ENCODE peak calls at places on chromosomes 3 and 15, in nine cellular contexts. One of them, this sample, is unnamed.

GRCh38 chr3:50624634-50625033 is 7.7 kb downstream of the MAPKAPK3 start:
- DNase-seq in bronchial epithelial cell: peak; percentile 78
- DNase-seq in CD8-positive, alpha-beta memory T cell: no peak
- DNase-seq in HAP-1: no peak
- DNase-seq in tibial nerve: no peak
- DNase-seq in gastrocnemius medialis: no peak
- DNase-seq in kidney: no peak
- DNase-seq in IMR-90: no peak
- DNase-seq in HCT116: no peak
- DNase-seq in this sample: no peak

GRCh38 chr15:79091204-79091867 is 756 bp upstream of the RASGRF1 start:
- DNase-seq in bronchial epithelial cell: no peak
- DNase-seq in HAP-1: no peak
- DNase-seq in gastrocnemius medialis: no peak
- DNase-seq in kidney: no peak
- DNase-seq in CD8-positive, alpha-beta memory T cell: no peak
- DNase-seq in tibial nerve: no peak
- DNase-seq in IMR-90: peak; percentile 6
- DNase-seq in HCT116: no peak
- DNase-seq in this sample: no peak

GRCh38 chr3:36992806-36993325 is at the start of gene EPM2AIP1:
- DNase-seq in IMR-90: no peak
- DNase-seq in kidney: peak; percentile 99
- DNase-seq in HAP-1: peak; percentile 98
- DNase-seq in HCT116: no peak
- DNase-seq in CD8-positive, alpha-beta memory T cell: no peak
- DNase-seq in gastrocnemius medialis: peak; percentile 99
- DNase-seq in bronchial epithelial cell: no peak
- DNase-seq in tibial nerve: no peak
- DNase-seq in this sample: no peak

GRCh38 chr15:29822685-29823459 is 604 bp upstream of the TJP1 start:
- DNase-seq in bronchial epithelial cell: peak; percentile 74
- DNase-seq in tibial nerve: no peak
- DNase-seq in kidney: peak; percentile 92
- DNase-seq in CD8-positive, alpha-beta memory T cell: peak; percentile 8
- DNase-seq in gastrocnemius medialis: peak; percentile 43
- DNase-seq in HAP-1: no peak
- DNase-seq in HCT116: peak; percentile 52
- DNase-seq in IMR-90: peak; percentile 83
- DNase-seq in this sample: peak; percentile 48

GRCh38 chr15:96067677-96068076 is 262.8 kb upstream of the NR2F2 start:
- DNase-seq in kidney: no peak
- DNase-seq in CD8-positive, alpha-beta memory T cell: no peak
- DNase-seq in HCT116: no peak
- DNase-seq in gastrocnemius medialis: no peak
- DNase-seq in IMR-90: no peak
- DNase-seq in HAP-1: no peak
- DNase-seq in bronchial epithelial cell: no peak
- DNase-seq in tibial nerve: no peak
- DNase-seq in this sample: no peak

GRCh38 chr15:68420186-68420684 is 11.7 kb downstream of the ITGA11 start:
- DNase-seq in tibial nerve: no peak
- DNase-seq in CD8-positive, alpha-beta memory T cell: no peak
- DNase-seq in HCT116: no peak
- DNase-seq in kidney: no peak
- DNase-seq in IMR-90: no peak
- DNase-seq in bronchial epithelial cell: no peak
- DNase-seq in gastrocnemius medialis: no peak
- DNase-seq in HAP-1: no peak
- DNase-seq in this sample: no peak

GRCh38 chr3:151290673-151291072 is 12.3 kb upstream of the P2RY14 start:
- DNase-seq in IMR-90: peak; percentile 66
- DNase-seq in bronchial epithelial cell: peak; percentile 44
- DNase-seq in HAP-1: no peak
- DNase-seq in gastrocnemius medialis: no peak
- DNase-seq in kidney: no peak
- DNase-seq in CD8-positive, alpha-beta memory T cell: no peak
- DNase-seq in HCT116: peak; percentile 29
- DNase-seq in tibial nerve: no peak
- DNase-seq in this sample: no peak

GRCh38 chr3:190826018-190826417 is 36.5 kb downstream of the GMNC start:
- DNase-seq in HAP-1: no peak
- DNase-seq in kidney: no peak
- DNase-seq in HCT116: no peak
- DNase-seq in gastrocnemius medialis: no peak
- DNase-seq in tibial nerve: no peak
- DNase-seq in IMR-90: no peak
- DNase-seq in bronchial epithelial cell: no peak
- DNase-seq in CD8-positive, alpha-beta memory T cell: no peak
- DNase-seq in this sample: no peak

GRCh38 chr15:55660153-55660552 is 72.0 kb upstream of the PYGO1 start:
- DNase-seq in bronchial epithelial cell: no peak
- DNase-seq in CD8-positive, alpha-beta memory T cell: no peak
- DNase-seq in HAP-1: peak; percentile 91
- DNase-seq in IMR-90: no peak
- DNase-seq in tibial nerve: no peak
- DNase-seq in gastrocnemius medialis: no peak
- DNase-seq in kidney: no peak
- DNase-seq in HCT116: no peak
- DNase-seq in this sample: no peak

DNA sequence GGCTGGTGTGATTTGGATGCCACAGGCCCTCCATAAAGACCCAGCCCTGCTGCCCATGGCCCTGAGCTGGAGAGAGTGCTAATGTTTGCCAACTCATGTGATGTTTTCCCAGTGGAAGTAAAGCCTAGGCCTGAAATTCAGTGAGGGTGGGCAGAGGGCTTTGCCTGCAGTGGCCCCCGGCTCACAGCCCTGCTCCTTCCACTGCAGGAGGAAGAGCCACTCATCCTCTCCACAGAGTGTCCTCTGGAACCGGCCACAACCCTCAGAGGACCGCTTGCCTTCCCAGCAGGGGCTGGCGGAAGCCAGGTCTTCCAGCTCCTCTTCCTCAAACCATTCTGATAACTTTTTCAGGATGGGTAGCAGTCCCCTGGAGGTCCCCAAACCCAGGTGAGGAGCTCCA is 13.9 kb upstream of the CPNE9 start:
- DNase-seq in IMR-90: no peak
- DNase-seq in HCT116: no peak
- DNase-seq in HAP-1: no peak
- DNase-seq in kidney: peak; percentile 38
- DNase-seq in tibial nerve: no peak
- DNase-seq in CD8-positive, alpha-beta memory T cell: no peak
- DNase-seq in gastrocnemius medialis: no peak
- DNase-seq in bronchial epithelial cell: no peak
- DNase-seq in this sample: no peak
- H3K36me3 ChIP-seq in IMR-90: peaks cover 70% of the 10 kb centered on the region
- H3K36me3 ChIP-seq in HCT116: peaks cover 11% of the 10 kb centered on the region
- H3K36me3 ChIP-seq in HAP-1: peaks cover 38% of the 10 kb centered on the region
- H3K36me3 ChIP-seq in kidney: peaks cover 71% of the 10 kb centered on the region
- H3K36me3 ChIP-seq in tibial nerve: peaks cover 2% of the 10 kb centered on the region
- H3K36me3 ChIP-seq in CD8-positive, alpha-beta memory T cell: peaks cover 71% of the 10 kb centered on the region
- H3K36me3 ChIP-seq in gastrocnemius medialis: peaks cover 98% of the 10 kb centered on the region
- H3K36me3 ChIP-seq in bronchial epithelial cell: peaks cover 36% of the 10 kb centered on the region
- H3K36me3 ChIP-seq in this sample: peaks cover 85% of the 10 kb centered on the region

GRCh38 chr15:40082195-40082868 is 26.3 kb downstream of the BMF start:
- DNase-seq in HAP-1: no peak
- DNase-seq in CD8-positive, alpha-beta memory T cell: no peak
- DNase-seq in kidney: peak; percentile 62
- DNase-seq in HCT116: no peak
- DNase-seq in gastrocnemius medialis: no peak
- DNase-seq in bronchial epithelial cell: no peak
- DNase-seq in tibial nerve: no peak
- DNase-seq in IMR-90: no peak
- DNase-seq in this sample: no peak

GRCh38 chr15:40087095-40087805 is 21.4 kb downstream of the BMF start:
- DNase-seq in HCT116: no peak
- DNase-seq in HAP-1: no peak
- DNase-seq in bronchial epithelial cell: no peak
- DNase-seq in CD8-positive, alpha-beta memory T cell: no peak
- DNase-seq in gastrocnemius medialis: no peak
- DNase-seq in kidney: no peak
- DNase-seq in IMR-90: no peak
- DNase-seq in tibial nerve: no peak
- DNase-seq in this sample: no peak

GRCh38 chr15:40085225-40085624 is 23.5 kb downstream of the BMF start:
- DNase-seq in IMR-90: peak; percentile 57
- DNase-seq in tibial nerve: no peak
- DNase-seq in kidney: no peak
- DNase-seq in HCT116: no peak
- DNase-seq in HAP-1: no peak
- DNase-seq in gastrocnemius medialis: no peak
- DNase-seq in bronchial epithelial cell: no peak
- DNase-seq in CD8-positive, alpha-beta memory T cell: no peak
- DNase-seq in this sample: no peak

GRCh38 chr15:40083756-40084101 is 24.9 kb downstream of the BMF start:
- DNase-seq in IMR-90: peak; percentile 34
- DNase-seq in tibial nerve: no peak
- DNase-seq in bronchial epithelial cell: no peak
- DNase-seq in gastrocnemius medialis: no peak
- DNase-seq in HCT116: no peak
- DNase-seq in CD8-positive, alpha-beta memory T cell: no peak
- DNase-seq in kidney: no peak
- DNase-seq in HAP-1: no peak
- DNase-seq in this sample: no peak

DNA sequence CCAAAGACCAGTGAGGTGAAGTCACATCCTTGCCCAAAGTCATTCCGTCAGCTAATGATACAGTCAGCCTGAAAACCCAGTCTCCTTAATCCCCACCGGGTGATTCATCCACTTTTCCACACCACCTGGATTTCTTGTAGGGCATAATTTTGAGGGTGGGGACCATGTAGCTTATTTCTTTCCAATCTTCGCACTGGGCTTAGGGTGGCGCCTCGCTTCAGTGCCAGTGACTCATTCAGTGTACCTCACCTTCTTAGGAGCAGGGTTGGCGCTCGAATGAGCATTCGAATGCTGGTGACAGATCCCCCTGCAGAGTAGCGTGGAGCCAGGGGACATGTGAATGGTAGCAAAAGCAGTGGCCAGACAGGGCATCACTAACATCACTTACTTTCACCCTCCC is 24.0 kb downstream of the BMF start:
- DNase-seq in bronchial epithelial cell: peak; percentile 75
- DNase-seq in CD8-positive, alpha-beta memory T cell: no peak
- DNase-seq in kidney: no peak
- DNase-seq in HAP-1: no peak
- DNase-seq in IMR-90: no peak
- DNase-seq in gastrocnemius medialis: no peak
- DNase-seq in tibial nerve: no peak
- DNase-seq in HCT116: no peak
- DNase-seq in this sample: no peak
- H3K4me3 ChIP-seq in bronchial epithelial cell: no peak overlapping the region
- H3K4me3 ChIP-seq in CD8-positive, alpha-beta memory T cell: no peak overlapping the region
- H3K4me3 ChIP-seq in kidney: no peak overlapping the region
- H3K4me3 ChIP-seq in HAP-1: no peak overlapping the region
- H3K4me3 ChIP-seq in IMR-90: no peak overlapping the region
- H3K4me3 ChIP-seq in gastrocnemius medialis: no peak overlapping the region
- H3K4me3 ChIP-seq in tibial nerve: no peak overlapping the region
- H3K4me3 ChIP-seq in HCT116: no peak overlapping the region
- H3K4me3 ChIP-seq in this sample: no peak overlapping the region

DNA sequence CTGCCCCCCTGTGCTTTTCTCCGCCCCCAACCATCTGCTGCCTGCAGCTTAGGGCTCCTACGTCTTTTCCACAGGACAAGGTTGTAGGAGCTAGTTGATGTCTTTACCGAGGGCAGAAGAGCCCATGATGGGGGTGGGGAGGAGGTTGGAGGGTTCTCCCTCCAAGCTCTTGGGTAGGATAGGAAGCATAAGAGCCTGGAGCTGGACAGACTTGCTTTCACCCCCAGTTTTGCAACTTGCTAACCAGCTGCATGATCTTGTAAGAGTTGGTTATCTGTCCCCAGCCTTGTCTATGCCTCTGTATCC is 856 bp downstream of the ABCF3 start:
- DNase-seq in HCT116: no peak
- DNase-seq in CD8-positive, alpha-beta memory T cell: no peak
- DNase-seq in tibial nerve: no peak
- DNase-seq in bronchial epithelial cell: no peak
- DNase-seq in kidney: no peak
- DNase-seq in gastrocnemius medialis: no peak
- DNase-seq in IMR-90: no peak
- DNase-seq in HAP-1: no peak
- DNase-seq in this sample: no peak
- H3K36me3 ChIP-seq in HCT116: peaks cover 49% of the 10 kb centered on the region
- H3K36me3 ChIP-seq in CD8-positive, alpha-beta memory T cell: peaks cover 58% of the 10 kb centered on the region
- H3K36me3 ChIP-seq in tibial nerve: peaks cover 2% of the 10 kb centered on the region
- H3K36me3 ChIP-seq in bronchial epithelial cell: peaks cover 37% of the 10 kb centered on the region
- H3K36me3 ChIP-seq in kidney: peaks cover 46% of the 10 kb centered on the region
- H3K36me3 ChIP-seq in gastrocnemius medialis: peaks cover 74% of the 10 kb centered on the region
- H3K36me3 ChIP-seq in IMR-90: peaks cover 60% of the 10 kb centered on the region
- H3K36me3 ChIP-seq in HAP-1: peaks cover 70% of the 10 kb centered on the region
- H3K36me3 ChIP-seq in this sample: peaks cover 61% of the 10 kb centered on the region

GRCh38 chr3:183437696-183438564 is 9.5 kb upstream of the MCF2L2 start:
- DNase-seq in IMR-90: no peak
- DNase-seq in HAP-1: no peak
- DNase-seq in CD8-positive, alpha-beta memory T cell: no peak
- DNase-seq in tibial nerve: no peak
- DNase-seq in gastrocnemius medialis: no peak
- DNase-seq in kidney: no peak
- DNase-seq in HCT116: no peak
- DNase-seq in bronchial epithelial cell: no peak
- DNase-seq in this sample: no peak

GRCh38 chr3:183438749-183439148 is 10.3 kb upstream of the MCF2L2 start:
- DNase-seq in kidney: peak; percentile 48
- DNase-seq in CD8-positive, alpha-beta memory T cell: no peak
- DNase-seq in HCT116: no peak
- DNase-seq in gastrocnemius medialis: no peak
- DNase-seq in bronchial epithelial cell: no peak
- DNase-seq in tibial nerve: no peak
- DNase-seq in IMR-90: no peak
- DNase-seq in HAP-1: no peak
- DNase-seq in this sample: no peak

GRCh38 chr3:183434992-183435391 is 6.6 kb upstream of the MCF2L2 start:
- DNase-seq in bronchial epithelial cell: no peak
- DNase-seq in HCT116: no peak
- DNase-seq in tibial nerve: no peak
- DNase-seq in CD8-positive, alpha-beta memory T cell: no peak
- DNase-seq in HAP-1: no peak
- DNase-seq in IMR-90: no peak
- DNase-seq in gastrocnemius medialis: no peak
- DNase-seq in kidney: no peak
- DNase-seq in this sample: no peak

GRCh38 chr3:183435701-183436100 is 7.3 kb upstream of the MCF2L2 start:
- DNase-seq in kidney: no peak
- DNase-seq in HAP-1: no peak
- DNase-seq in CD8-positive, alpha-beta memory T cell: no peak
- DNase-seq in gastrocnemius medialis: no peak
- DNase-seq in IMR-90: no peak
- DNase-seq in bronchial epithelial cell: no peak
- DNase-seq in HCT116: no peak
- DNase-seq in tibial nerve: no peak
- DNase-seq in this sample: no peak

DNA sequence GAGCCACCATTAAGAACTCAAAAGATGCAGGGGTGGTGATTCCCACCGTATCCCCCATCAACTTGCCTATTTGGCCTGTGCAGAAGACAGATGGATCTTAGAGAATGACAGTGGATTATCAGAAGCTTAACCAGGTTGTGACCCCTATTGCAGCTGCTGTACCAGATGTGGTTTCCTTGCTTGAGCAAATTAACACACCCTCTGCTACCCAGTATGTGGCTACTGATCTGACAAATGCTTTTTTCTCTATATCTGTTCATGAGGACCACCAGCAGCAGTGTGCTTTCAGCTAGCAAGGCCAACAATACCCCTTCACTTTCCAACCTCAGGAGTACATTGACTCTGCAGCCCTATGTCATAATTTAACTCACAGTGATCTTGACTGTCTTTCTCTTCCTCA is 8.6 kb upstream of the MCF2L2 start:
- DNase-seq in HCT116: no peak
- DNase-seq in CD8-positive, alpha-beta memory T cell: no peak
- DNase-seq in kidney: no peak
- DNase-seq in IMR-90: no peak
- DNase-seq in bronchial epithelial cell: no peak
- DNase-seq in tibial nerve: no peak
- DNase-seq in HAP-1: no peak
- DNase-seq in gastrocnemius medialis: no peak
- DNase-seq in this sample: no peak
- H3K4me3 ChIP-seq in HCT116: no peak overlapping the region
- H3K4me3 ChIP-seq in CD8-positive, alpha-beta memory T cell: no peak overlapping the region
- H3K4me3 ChIP-seq in kidney: no peak overlapping the region
- H3K4me3 ChIP-seq in IMR-90: no peak overlapping the region
- H3K4me3 ChIP-seq in bronchial epithelial cell: no peak overlapping the region
- H3K4me3 ChIP-seq in tibial nerve: no peak overlapping the region
- H3K4me3 ChIP-seq in HAP-1: no peak overlapping the region
- H3K4me3 ChIP-seq in gastrocnemius medialis: no peak overlapping the region
- H3K4me3 ChIP-seq in this sample: no peak overlapping the region

This sample was measured in thoracic aorta.